ENCODE peak calls at places on chromosomes 7 and 10, in nine cellular contexts. One of them, this sample, is unnamed.
A peak's percentile ranks its signal among the peaks of the same experiment; 100 is the strongest.

GRCh38 chr7:67267914-67268313 is 271.3 kb downstream of the TYW1 start:
- DNase-seq in CD4-positive, CD25-positive, alpha-beta regulatory T cell: no peak
- DNase-seq in type B pancreatic cell: no peak
- DNase-seq in tibial artery: no peak
- DNase-seq in fibroblast of mammary gland: no peak
- DNase-seq in stimulated activated effector memory CD8-positive, alpha-beta T cell treated with anti-CD3 and anti-CD28 coated beads, Interleukin-12 subunit alpha, Interleukin-12 subunit beta, amount 100 ng/mL, for 72 hours: no peak
- DNase-seq in upper lobe of left lung: no peak
- DNase-seq in GM12878: no peak
- DNase-seq in left colon: no peak
- DNase-seq in this sample: no peak

GRCh38 chr7:516216-516605 is 3.4 kb downstream of the PDGFA start:
- DNase-seq in CD4-positive, CD25-positive, alpha-beta regulatory T cell: no peak
- DNase-seq in type B pancreatic cell: no peak
- DNase-seq in tibial artery: no peak
- DNase-seq in fibroblast of mammary gland: peak; percentile 16
- DNase-seq in stimulated activated effector memory CD8-positive, alpha-beta T cell treated with anti-CD3 and anti-CD28 coated beads, Interleukin-12 subunit alpha, Interleukin-12 subunit beta, amount 100 ng/mL, for 72 hours: no peak
- DNase-seq in upper lobe of left lung: no peak
- DNase-seq in GM12878: no peak
- DNase-seq in left colon: no peak
- DNase-seq in this sample: no peak

GRCh38 chr7:151012921-151013347 is 11.4 kb downstream of the ATG9B start:
- DNase-seq in CD4-positive, CD25-positive, alpha-beta regulatory T cell: no peak
- DNase-seq in type B pancreatic cell: no peak
- DNase-seq in tibial artery: no peak
- DNase-seq in fibroblast of mammary gland: peak; percentile 30
- DNase-seq in stimulated activated effector memory CD8-positive, alpha-beta T cell treated with anti-CD3 and anti-CD28 coated beads, Interleukin-12 subunit alpha, Interleukin-12 subunit beta, amount 100 ng/mL, for 72 hours: no peak
- DNase-seq in upper lobe of left lung: no peak
- DNase-seq in GM12878: no peak
- DNase-seq in left colon: no peak
- DNase-seq in this sample: no peak

GRCh38 chr7:134175724-134176350 is 48.7 kb downstream of the LRGUK start:
- DNase-seq in CD4-positive, CD25-positive, alpha-beta regulatory T cell: no peak
- DNase-seq in type B pancreatic cell: no peak
- DNase-seq in tibial artery: no peak
- DNase-seq in fibroblast of mammary gland: peak; percentile 60
- DNase-seq in stimulated activated effector memory CD8-positive, alpha-beta T cell treated with anti-CD3 and anti-CD28 coated beads, Interleukin-12 subunit alpha, Interleukin-12 subunit beta, amount 100 ng/mL, for 72 hours: no peak
- DNase-seq in upper lobe of left lung: no peak
- DNase-seq in GM12878: no peak
- DNase-seq in left colon: no peak
- DNase-seq in this sample: no peak

GRCh38 chr7:20331231-20331880 is 656 bp downstream of the ITGB8 start:
- DNase-seq in CD4-positive, CD25-positive, alpha-beta regulatory T cell: peak; percentile 1
- DNase-seq in type B pancreatic cell: peak; percentile 77
- DNase-seq in tibial artery: peak; percentile 39
- DNase-seq in fibroblast of mammary gland: no peak
- DNase-seq in stimulated activated effector memory CD8-positive, alpha-beta T cell treated with anti-CD3 and anti-CD28 coated beads, Interleukin-12 subunit alpha, Interleukin-12 subunit beta, amount 100 ng/mL, for 72 hours: peak; percentile 6
- DNase-seq in upper lobe of left lung: peak; percentile 27
- DNase-seq in GM12878: no peak
- DNase-seq in left colon: peak; percentile 31
- DNase-seq in this sample: peak; percentile 35

GRCh38 chr7:143896667-143897066 is 5.3 kb downstream of the TCAF1 start:
- DNase-seq in CD4-positive, CD25-positive, alpha-beta regulatory T cell: no peak
- DNase-seq in type B pancreatic cell: no peak
- DNase-seq in tibial artery: no peak
- DNase-seq in fibroblast of mammary gland: no peak
- DNase-seq in stimulated activated effector memory CD8-positive, alpha-beta T cell treated with anti-CD3 and anti-CD28 coated beads, Interleukin-12 subunit alpha, Interleukin-12 subunit beta, amount 100 ng/mL, for 72 hours: no peak
- DNase-seq in upper lobe of left lung: no peak
- DNase-seq in GM12878: no peak
- DNase-seq in left colon: no peak
- DNase-seq in this sample: no peak

GRCh38 chr10:78729810-78730209 is 339.0 kb upstream of the ZMIZ1 start:
- DNase-seq in CD4-positive, CD25-positive, alpha-beta regulatory T cell: no peak
- DNase-seq in type B pancreatic cell: no peak
- DNase-seq in tibial artery: no peak
- DNase-seq in fibroblast of mammary gland: no peak
- DNase-seq in stimulated activated effector memory CD8-positive, alpha-beta T cell treated with anti-CD3 and anti-CD28 coated beads, Interleukin-12 subunit alpha, Interleukin-12 subunit beta, amount 100 ng/mL, for 72 hours: no peak
- DNase-seq in upper lobe of left lung: no peak
- DNase-seq in GM12878: no peak
- DNase-seq in left colon: no peak
- DNase-seq in this sample: no peak

GRCh38 chr10:34651381-34651780 is 163.7 kb downstream of the PARD3 start:
- DNase-seq in CD4-positive, CD25-positive, alpha-beta regulatory T cell: no peak
- DNase-seq in type B pancreatic cell: no peak
- DNase-seq in tibial artery: no peak
- DNase-seq in fibroblast of mammary gland: no peak
- DNase-seq in stimulated activated effector memory CD8-positive, alpha-beta T cell treated with anti-CD3 and anti-CD28 coated beads, Interleukin-12 subunit alpha, Interleukin-12 subunit beta, amount 100 ng/mL, for 72 hours: no peak
- DNase-seq in upper lobe of left lung: no peak
- DNase-seq in GM12878: no peak
- DNase-seq in left colon: no peak
- DNase-seq in this sample: no peak

GRCh38 chr7:128777156-128778123 is 1.8 kb upstream of the OPN1SW start:
- DNase-seq in CD4-positive, CD25-positive, alpha-beta regulatory T cell: no peak
- DNase-seq in type B pancreatic cell: no peak
- DNase-seq in tibial artery: no peak
- DNase-seq in fibroblast of mammary gland: peak; percentile 57
- DNase-seq in stimulated activated effector memory CD8-positive, alpha-beta T cell treated with anti-CD3 and anti-CD28 coated beads, Interleukin-12 subunit alpha, Interleukin-12 subunit beta, amount 100 ng/mL, for 72 hours: no peak
- DNase-seq in upper lobe of left lung: no peak
- DNase-seq in GM12878: no peak
- DNase-seq in left colon: no peak
- DNase-seq in this sample: peak; percentile 31

GRCh38 chr7:78620931-78621330 is 822.4 kb downstream of the PHTF2 start:
- DNase-seq in CD4-positive, CD25-positive, alpha-beta regulatory T cell: no peak
- DNase-seq in type B pancreatic cell: no peak
- DNase-seq in tibial artery: no peak
- DNase-seq in fibroblast of mammary gland: peak; percentile 17
- DNase-seq in stimulated activated effector memory CD8-positive, alpha-beta T cell treated with anti-CD3 and anti-CD28 coated beads, Interleukin-12 subunit alpha, Interleukin-12 subunit beta, amount 100 ng/mL, for 72 hours: no peak
- DNase-seq in upper lobe of left lung: no peak
- DNase-seq in GM12878: no peak
- DNase-seq in left colon: no peak
- DNase-seq in this sample: no peak

GRCh38 chr10:28186887-28187578 is 115.8 kb downstream of the MPP7 start:
- DNase-seq in CD4-positive, CD25-positive, alpha-beta regulatory T cell: no peak
- DNase-seq in type B pancreatic cell: no peak
- DNase-seq in tibial artery: no peak
- DNase-seq in fibroblast of mammary gland: no peak
- DNase-seq in stimulated activated effector memory CD8-positive, alpha-beta T cell treated with anti-CD3 and anti-CD28 coated beads, Interleukin-12 subunit alpha, Interleukin-12 subunit beta, amount 100 ng/mL, for 72 hours: no peak
- DNase-seq in upper lobe of left lung: no peak
- DNase-seq in GM12878: no peak
- DNase-seq in left colon: no peak
- DNase-seq in this sample: no peak

GRCh38 chr10:43817368-43817767 is 168.7 kb upstream of the ZNF32 start:
- DNase-seq in CD4-positive, CD25-positive, alpha-beta regulatory T cell: no peak
- DNase-seq in type B pancreatic cell: no peak
- DNase-seq in tibial artery: no peak
- DNase-seq in fibroblast of mammary gland: peak; percentile 90
- DNase-seq in stimulated activated effector memory CD8-positive, alpha-beta T cell treated with anti-CD3 and anti-CD28 coated beads, Interleukin-12 subunit alpha, Interleukin-12 subunit beta, amount 100 ng/mL, for 72 hours: no peak
- DNase-seq in upper lobe of left lung: no peak
- DNase-seq in GM12878: no peak
- DNase-seq in left colon: no peak
- DNase-seq in this sample: no peak

GRCh38 chr10:69405221-69405620 is 11.5 kb downstream of the TACR2 start:
- DNase-seq in CD4-positive, CD25-positive, alpha-beta regulatory T cell: no peak
- DNase-seq in type B pancreatic cell: no peak
- DNase-seq in tibial artery: no peak
- DNase-seq in fibroblast of mammary gland: peak; percentile 74
- DNase-seq in stimulated activated effector memory CD8-positive, alpha-beta T cell treated with anti-CD3 and anti-CD28 coated beads, Interleukin-12 subunit alpha, Interleukin-12 subunit beta, amount 100 ng/mL, for 72 hours: no peak
- DNase-seq in upper lobe of left lung: no peak
- DNase-seq in GM12878: no peak
- DNase-seq in left colon: no peak
- DNase-seq in this sample: no peak

GRCh38 chr7:582081-582835 is 62.6 kb upstream of the PDGFA start:
- DNase-seq in CD4-positive, CD25-positive, alpha-beta regulatory T cell: no peak
- DNase-seq in type B pancreatic cell: no peak
- DNase-seq in tibial artery: no peak
- DNase-seq in fibroblast of mammary gland: no peak
- DNase-seq in stimulated activated effector memory CD8-positive, alpha-beta T cell treated with anti-CD3 and anti-CD28 coated beads, Interleukin-12 subunit alpha, Interleukin-12 subunit beta, amount 100 ng/mL, for 72 hours: no peak
- DNase-seq in upper lobe of left lung: no peak
- DNase-seq in GM12878: no peak
- DNase-seq in left colon: no peak
- DNase-seq in this sample: no peak

GRCh38 chr7:29607889-29608288 is 44.3 kb downstream of the PRR15 start:
- DNase-seq in CD4-positive, CD25-positive, alpha-beta regulatory T cell: no peak
- DNase-seq in type B pancreatic cell: no peak
- DNase-seq in tibial artery: no peak
- DNase-seq in fibroblast of mammary gland: peak; percentile 65
- DNase-seq in stimulated activated effector memory CD8-positive, alpha-beta T cell treated with anti-CD3 and anti-CD28 coated beads, Interleukin-12 subunit alpha, Interleukin-12 subunit beta, amount 100 ng/mL, for 72 hours: no peak
- DNase-seq in upper lobe of left lung: no peak
- DNase-seq in GM12878: no peak
- DNase-seq in left colon: no peak
- DNase-seq in this sample: peak; percentile 67

GRCh38 chr10:51244739-51245138 is 170.5 kb downstream of the PRKG1 start:
- DNase-seq in CD4-positive, CD25-positive, alpha-beta regulatory T cell: no peak
- DNase-seq in type B pancreatic cell: no peak
- DNase-seq in tibial artery: no peak
- DNase-seq in fibroblast of mammary gland: peak; percentile 40
- DNase-seq in stimulated activated effector memory CD8-positive, alpha-beta T cell treated with anti-CD3 and anti-CD28 coated beads, Interleukin-12 subunit alpha, Interleukin-12 subunit beta, amount 100 ng/mL, for 72 hours: no peak
- DNase-seq in upper lobe of left lung: no peak
- DNase-seq in GM12878: no peak
- DNase-seq in left colon: no peak
- DNase-seq in this sample: no peak

GRCh38 chr7:135260930-135261721 is 27.5 kb downstream of the STRA8 start:
- DNase-seq in CD4-positive, CD25-positive, alpha-beta regulatory T cell: no peak
- DNase-seq in type B pancreatic cell: no peak
- DNase-seq in tibial artery: no peak
- DNase-seq in fibroblast of mammary gland: no peak
- DNase-seq in stimulated activated effector memory CD8-positive, alpha-beta T cell treated with anti-CD3 and anti-CD28 coated beads, Interleukin-12 subunit alpha, Interleukin-12 subunit beta, amount 100 ng/mL, for 72 hours: no peak
- DNase-seq in upper lobe of left lung: no peak
- DNase-seq in GM12878: no peak
- DNase-seq in left colon: no peak
- DNase-seq in this sample: no peak

GRCh38 chr10:121580276-121581116 is 17.7 kb downstream of the FGFR2 start:
- DNase-seq in CD4-positive, CD25-positive, alpha-beta regulatory T cell: no peak
- DNase-seq in type B pancreatic cell: no peak
- DNase-seq in tibial artery: no peak
- DNase-seq in fibroblast of mammary gland: no peak
- DNase-seq in stimulated activated effector memory CD8-positive, alpha-beta T cell treated with anti-CD3 and anti-CD28 coated beads, Interleukin-12 subunit alpha, Interleukin-12 subunit beta, amount 100 ng/mL, for 72 hours: no peak
- DNase-seq in upper lobe of left lung: no peak
- DNase-seq in GM12878: no peak
- DNase-seq in left colon: no peak
- DNase-seq in this sample: no peak

GRCh38 chr7:155369-156000 is 36.9 kb upstream of the FAM20C start:
- DNase-seq in CD4-positive, CD25-positive, alpha-beta regulatory T cell: no peak
- DNase-seq in type B pancreatic cell: no peak
- DNase-seq in tibial artery: no peak
- DNase-seq in fibroblast of mammary gland: no peak
- DNase-seq in stimulated activated effector memory CD8-positive, alpha-beta T cell treated with anti-CD3 and anti-CD28 coated beads, Interleukin-12 subunit alpha, Interleukin-12 subunit beta, amount 100 ng/mL, for 72 hours: no peak
- DNase-seq in upper lobe of left lung: no peak
- DNase-seq in GM12878: no peak
- DNase-seq in left colon: no peak
- DNase-seq in this sample: no peak

GRCh38 chr10:85175635-85176034 is 847.2 kb downstream of the CCSER2 start:
- DNase-seq in CD4-positive, CD25-positive, alpha-beta regulatory T cell: no peak
- DNase-seq in type B pancreatic cell: no peak
- DNase-seq in tibial artery: no peak
- DNase-seq in fibroblast of mammary gland: no peak
- DNase-seq in stimulated activated effector memory CD8-positive, alpha-beta T cell treated with anti-CD3 and anti-CD28 coated beads, Interleukin-12 subunit alpha, Interleukin-12 subunit beta, amount 100 ng/mL, for 72 hours: no peak
- DNase-seq in upper lobe of left lung: no peak
- DNase-seq in GM12878: no peak
- DNase-seq in left colon: no peak
- DNase-seq in this sample: no peak

GRCh38 chr10:77592946-77593636 is 44.5 kb downstream of the KCNMA1 start:
- DNase-seq in CD4-positive, CD25-positive, alpha-beta regulatory T cell: no peak
- DNase-seq in type B pancreatic cell: no peak
- DNase-seq in tibial artery: peak; percentile 78
- DNase-seq in fibroblast of mammary gland: peak; percentile 98
- DNase-seq in stimulated activated effector memory CD8-positive, alpha-beta T cell treated with anti-CD3 and anti-CD28 coated beads, Interleukin-12 subunit alpha, Interleukin-12 subunit beta, amount 100 ng/mL, for 72 hours: no peak
- DNase-seq in upper lobe of left lung: peak; percentile 32
- DNase-seq in GM12878: no peak
- DNase-seq in left colon: peak; percentile 57
- DNase-seq in this sample: peak; percentile 90

GRCh38 chr10:55550241-55550640 is 749.2 kb upstream of the PCDH15 start:
- DNase-seq in CD4-positive, CD25-positive, alpha-beta regulatory T cell: no peak
- DNase-seq in type B pancreatic cell: no peak
- DNase-seq in tibial artery: no peak
- DNase-seq in fibroblast of mammary gland: peak; percentile 0
- DNase-seq in stimulated activated effector memory CD8-positive, alpha-beta T cell treated with anti-CD3 and anti-CD28 coated beads, Interleukin-12 subunit alpha, Interleukin-12 subunit beta, amount 100 ng/mL, for 72 hours: no peak
- DNase-seq in upper lobe of left lung: no peak
- DNase-seq in GM12878: no peak
- DNase-seq in left colon: no peak
- DNase-seq in this sample: no peak

GRCh38 chr7:80654887-80655340 is 16.5 kb downstream of the CD36 start:
- DNase-seq in CD4-positive, CD25-positive, alpha-beta regulatory T cell: no peak
- DNase-seq in type B pancreatic cell: no peak
- DNase-seq in tibial artery: no peak
- DNase-seq in fibroblast of mammary gland: no peak
- DNase-seq in stimulated activated effector memory CD8-positive, alpha-beta T cell treated with anti-CD3 and anti-CD28 coated beads, Interleukin-12 subunit alpha, Interleukin-12 subunit beta, amount 100 ng/mL, for 72 hours: no peak
- DNase-seq in upper lobe of left lung: no peak
- DNase-seq in GM12878: no peak
- DNase-seq in left colon: no peak
- DNase-seq in this sample: no peak

GRCh38 chr10:52216852-52217251 is 97.2 kb upstream of the DKK1 start:
- DNase-seq in CD4-positive, CD25-positive, alpha-beta regulatory T cell: no peak
- DNase-seq in type B pancreatic cell: no peak
- DNase-seq in tibial artery: no peak
- DNase-seq in fibroblast of mammary gland: peak; percentile 71
- DNase-seq in stimulated activated effector memory CD8-positive, alpha-beta T cell treated with anti-CD3 and anti-CD28 coated beads, Interleukin-12 subunit alpha, Interleukin-12 subunit beta, amount 100 ng/mL, for 72 hours: no peak
- DNase-seq in upper lobe of left lung: no peak
- DNase-seq in GM12878: peak; percentile 45
- DNase-seq in left colon: no peak
- DNase-seq in this sample: peak; percentile 45

GRCh38 chr7:149680316-149681025 is 92.9 kb downstream of the ZNF467 start:
- DNase-seq in CD4-positive, CD25-positive, alpha-beta regulatory T cell: no peak
- DNase-seq in type B pancreatic cell: no peak
- DNase-seq in tibial artery: no peak
- DNase-seq in fibroblast of mammary gland: peak; percentile 57
- DNase-seq in stimulated activated effector memory CD8-positive, alpha-beta T cell treated with anti-CD3 and anti-CD28 coated beads, Interleukin-12 subunit alpha, Interleukin-12 subunit beta, amount 100 ng/mL, for 72 hours: no peak
- DNase-seq in upper lobe of left lung: no peak
- DNase-seq in GM12878: no peak
- DNase-seq in left colon: no peak
- DNase-seq in this sample: no peak

GRCh38 chr10:73790886-73791625 is 5.7 kb downstream of the ZSWIM8 start:
- DNase-seq in CD4-positive, CD25-positive, alpha-beta regulatory T cell: no peak
- DNase-seq in type B pancreatic cell: no peak
- DNase-seq in tibial artery: no peak
- DNase-seq in fibroblast of mammary gland: no peak
- DNase-seq in stimulated activated effector memory CD8-positive, alpha-beta T cell treated with anti-CD3 and anti-CD28 coated beads, Interleukin-12 subunit alpha, Interleukin-12 subunit beta, amount 100 ng/mL, for 72 hours: no peak
- DNase-seq in upper lobe of left lung: no peak
- DNase-seq in GM12878: no peak
- DNase-seq in left colon: no peak
- DNase-seq in this sample: no peak

GRCh38 chr7:27104244-27105149 is 2.0 kb upstream of the HOXA2 start:
- DNase-seq in CD4-positive, CD25-positive, alpha-beta regulatory T cell: no peak
- DNase-seq in type B pancreatic cell: no peak
- DNase-seq in tibial artery: no peak
- DNase-seq in fibroblast of mammary gland: peak; percentile 57
- DNase-seq in stimulated activated effector memory CD8-positive, alpha-beta T cell treated with anti-CD3 and anti-CD28 coated beads, Interleukin-12 subunit alpha, Interleukin-12 subunit beta, amount 100 ng/mL, for 72 hours: no peak
- DNase-seq in upper lobe of left lung: no peak
- DNase-seq in GM12878: no peak
- DNase-seq in left colon: no peak
- DNase-seq in this sample: no peak

This sample was measured in small intestine.